ENCODE peak calls at places on chromosomes 2 and 18, in seven cellular contexts. K, Z, U, O, M, Y and R are unnamed samples.

GRCh38 chr2:65198737-65199136 is 28.9 kb upstream of the ACTR2 start:
- DNase-seq in O (no peak), K (no peak), M (peak), U (no peak), Y (no peak), Z (no peak), R (no peak)

GRCh38 chr2:150351922-150352321 is 135.5 kb downstream of the RND3 start:
- DNase-seq in O (no peak), Z (no peak), U (no peak), K (no peak), Y (no peak), M (no peak), R (no peak)

GRCh38 chr2:222713007-222713406 is 41.5 kb downstream of the MOGAT1 start:
- DNase-seq in U (no peak), Z (no peak), Y (no peak), M (no peak), O (no peak), K (no peak), R (no peak)

GRCh38 chr2:236168110-236169067 is at the start of gene GBX2:
- DNase-seq in M (peak), U (no peak), Y (peak), O (no peak), Z (peak), K (no peak), R (no peak)

GRCh38 chr2:2887772-2888387 is 489.7 kb downstream of the EIPR1 start:
- DNase-seq in Z (no peak), Y (no peak), O (peak), U (no peak), K (no peak), M (no peak), R (no peak)

GRCh38 chr18:79399275-79400081 is 3.7 kb downstream of the NFATC1 start:
- DNase-seq in K (no peak), Y (no peak), Z (peak), O (no peak), U (peak), M (no peak), R (no peak)

GRCh38 chr2:20391951-20392699 is 41.5 kb upstream of the PUM2 start:
- DNase-seq in Y (peak), Z (no peak), U (no peak), M (no peak), K (no peak), O (no peak), R (no peak)

GRCh38 chr2:33322607-33323006 is 153.8 kb upstream of the RASGRP3 start:
- DNase-seq in O (no peak), M (no peak), K (no peak), Z (no peak), U (no peak), Y (no peak), R (no peak)

GRCh38 chr2:38997784-38998183 is 108.1 kb downstream of the ARHGEF33 start:
- DNase-seq in Y (no peak), M (peak), Z (no peak), K (no peak), O (no peak), U (no peak), R (no peak)

GRCh38 chr18:23259701-23260661 is 124.7 kb downstream of the CABLES1 start:
- DNase-seq in O (peak), M (peak), Y (peak), U (peak), K (peak), Z (peak), R (peak)

GRCh38 chr18:62802523-62802922 is 87.2 kb downstream of the PHLPP1 start:
- DNase-seq in K (no peak), Y (no peak), U (no peak), Z (no peak), O (no peak), M (peak), R (no peak)
- TF ChIP-seq CTCF in K (no peak), Y (no peak), U (no peak), Z (no peak), O (no peak), M (no peak), R (peak)

GRCh38 chr2:112910219-112910618 is 746 bp upstream of the IL37 start:
- DNase-seq in U (no peak), Z (no peak), Y (no peak), K (no peak), M (no peak), O (no peak), R (no peak)
- TF ChIP-seq CTCF in U (no peak), Z (no peak), Y (no peak), K (no peak), M (no peak), O (no peak), R (no peak)

GRCh38 chr2:66423391-66423790 is 11.5 kb upstream of the MEIS1 start:
- DNase-seq in K (no peak), Z (no peak), Y (no peak), U (no peak), M (no peak), O (no peak), R (no peak)
- TF ChIP-seq CTCF in K (no peak), Z (no peak), Y (no peak), U (no peak), M (no peak), O (no peak), R (no peak)

GRCh38 chr2:50315366-50315765 is 716.6 kb downstream of the NRXN1 start:
- DNase-seq in O (no peak), M (no peak), Y (no peak), K (no peak), Z (no peak), U (no peak), R (no peak)

GRCh38 chr2:50318147-50318546 is 713.8 kb downstream of the NRXN1 start:
- DNase-seq in K (no peak), Y (no peak), M (no peak), U (no peak), Z (no peak), O (no peak), R (no peak)
- TF ChIP-seq CTCF in K (no peak), Y (peak), M (no peak), U (no peak), Z (no peak), O (no peak), R (no peak)

GRCh38 chr18:11801573-11801972 is 49.6 kb upstream of the CHMP1B start:
- DNase-seq in K (no peak), M (no peak), U (no peak), O (no peak), Z (no peak), Y (no peak), R (no peak)
- TF ChIP-seq CTCF in K (no peak), M (no peak), U (no peak), O (no peak), Z (no peak), Y (no peak), R (no peak)

GRCh38 chr2:6215053-6215452 is 522.9 kb downstream of the SOX11 start:
- DNase-seq in U (no peak), Y (no peak), K (no peak), M (no peak), Z (no peak), O (no peak), R (no peak)
- TF ChIP-seq CTCF in U (no peak), Y (no peak), K (no peak), M (no peak), Z (no peak), O (no peak), R (no peak)